ENCODE peak calls at places on chromosomes 3 and 15, in five cellular contexts. Y, H, L, P and S are unnamed samples.

GRCh38 chr15:34783986-34784385 is 11.4 kb downstream of the ACTC1 start:
- DNase-seq in Y (no peak), H (no peak), L (no peak), P (no peak), S (no peak)

GRCh38 chr3:62416109-62416508 is 42.8 kb upstream of the FEZF2 start:
- DNase-seq in Y (no peak), H (no peak), L (no peak), P (no peak), S (no peak)

GRCh38 chr15:55970286-55970685 is 23.1 kb downstream of the NEDD4 start:
- DNase-seq in Y (no peak), H (no peak), L (no peak), P (no peak), S (no peak)

GRCh38 chr3:146384786-146385185 is 84.6 kb downstream of the PLSCR2 start:
- DNase-seq in Y (no peak), H (no peak), L (no peak), P (no peak), S (no peak)

GRCh38 chr15:58553365-58553918 is 121.7 kb downstream of the LIPC start:
- DNase-seq in Y (peak), H (no peak), L (no peak), P (no peak), S (no peak)

GRCh38 chr3:43512749-43513404 is 108.9 kb downstream of the ANO10 start:
- DNase-seq in Y (no peak), H (no peak), L (no peak), P (no peak), S (no peak)

GRCh38 chr3:80232760-80233159 is 465.0 kb upstream of the ROBO1 start:
- DNase-seq in Y (no peak), H (no peak), L (no peak), P (peak), S (no peak)

GRCh38 chr3:181555681-181556080 is 156.0 kb upstream of the SOX2 start:
- DNase-seq in Y (no peak), H (no peak), L (no peak), P (no peak), S (no peak)

GRCh38 chr3:172626241-172626640 is 84.6 kb downstream of the NCEH1 start:
- DNase-seq in Y (no peak), H (no peak), L (no peak), P (no peak), S (no peak)